ENCODE peak calls at places on chromosomes 13 and 19, in ten cellular contexts. H is thoracic aorta, I is HCT116, C is fibroblast of lung, E is trophoblast cell, Z is lower lobe of right lung, S is adrenal gland, D is GM23338, Q is sigmoid colon, F is IMR-90. R is an unnamed sample.
A peak's percentile ranks its signal among the peaks of the same experiment; 100 is the strongest.

GRCh38 chr19:40284501-40285352 is at the start of gene AKT2:
- DNase-seq in F (peak; percentile 47), S (no peak), H (no peak), Q (peak; percentile 85), C (peak; percentile 62), I (no peak), E (no peak), Z (no peak), D (peak; percentile 88), R (peak; percentile 77)

GRCh38 chr13:29832899-29833298 is 17.5 kb downstream of the UBL3 start:
- DNase-seq in H (no peak), D (no peak), C (no peak), E (no peak), Z (no peak), S (no peak), F (no peak), Q (no peak), I (no peak), R (no peak)

GRCh38 chr19:22532388-22533310 is 101.5 kb upstream of the ZNF492 start:
- DNase-seq in F (no peak), Z (peak; percentile 68), H (peak; percentile 86), S (no peak), I (no peak), E (peak; percentile 49), Q (peak; percentile 97), C (no peak), D (no peak), R (peak; percentile 96)

GRCh38 chr13:21822029-21822428 is 151.2 kb downstream of the FGF9 start:
- DNase-seq in C (no peak), S (no peak), Z (no peak), H (no peak), F (no peak), E (no peak), D (no peak), Q (no peak), I (no peak), R (no peak)

GRCh38 chr13:114148521-114148855 is 16.1 kb upstream of the RASA3 start:
- DNase-seq in F (no peak), S (no peak), Q (no peak), E (no peak), I (no peak), Z (peak; percentile 45), D (no peak), H (no peak), C (no peak), R (no peak)

GRCh38 chr19:8501968-8502367 is 472 bp downstream of the PRAM1 start:
- DNase-seq in C (no peak), S (no peak), Q (no peak), Z (no peak), H (no peak), I (no peak), D (no peak), F (no peak), E (no peak), R (no peak)

GRCh38 chr19:13600802-13601201 is 94.5 kb upstream of the CACNA1A start:
- DNase-seq in S (no peak), E (no peak), D (no peak), Z (no peak), H (no peak), Q (no peak), C (no peak), I (no peak), F (no peak), R (no peak)

GRCh38 chr13:19910336-19911072 is 47.1 kb upstream of the ZMYM5 start:
- DNase-seq in D (no peak), S (no peak), Q (no peak), Z (no peak), E (no peak), I (peak; percentile 43), C (peak; percentile 82), H (no peak), F (peak; percentile 49), R (no peak)

GRCh38 chr13:78881746-78882145 is 222.8 kb upstream of the OBI1 start:
- DNase-seq in H (no peak), E (no peak), F (no peak), D (no peak), S (no peak), I (no peak), C (no peak), Z (no peak), Q (no peak), R (peak; percentile 33)

GRCh38 chr19:5680083-5680436 is 256 bp downstream of the MICOS13 start:
- DNase-seq in I (no peak), D (peak; percentile 61), F (peak; percentile 21), S (peak; percentile 49), Z (peak; percentile 68), H (no peak), E (no peak), Q (peak; percentile 79), C (no peak), R (no peak)

DNA sequence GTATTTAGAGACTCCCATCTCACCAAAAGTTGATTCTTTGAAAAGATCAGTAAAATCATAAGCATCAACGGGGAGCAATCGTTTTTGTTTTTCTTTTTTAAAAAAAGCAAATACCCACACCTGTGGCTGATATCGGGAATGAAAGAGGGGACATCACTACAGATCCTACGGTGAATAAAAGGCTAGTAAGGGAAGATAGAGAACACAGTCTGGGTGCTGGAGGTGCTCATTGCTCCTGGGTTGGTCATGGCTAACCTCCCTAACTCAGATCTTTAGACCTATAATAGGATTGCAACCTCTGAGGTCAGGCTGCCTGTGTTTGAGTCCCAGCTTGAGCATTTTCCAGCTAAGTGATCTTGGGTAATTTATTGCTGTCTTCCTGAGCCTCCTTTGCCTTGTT is 1.1 kb downstream of the EHD2 start:
- DNase-seq in E (no peak), D (no peak), I (no peak), H (no peak), Q (no peak), Z (no peak), S (no peak), C (no peak), F (no peak), R (no peak)
- H3K4me3 ChIP-seq in E (no peak overlapping the region), D (peak overlapping the region; percentile 60), I (peak overlapping the region; percentile 74), H (peak overlapping the region; percentile 95), Q (peak overlapping the region; percentile 94), Z (peak overlapping the region; percentile 66), S (peak overlapping the region; percentile 75), C (peak overlapping the region; percentile 92), F (peak overlapping the region; percentile 90), R (peak overlapping the region; percentile 68)

GRCh38 chr13:41001695-41002094 is 17.4 kb downstream of the ELF1 start:
- DNase-seq in H (no peak), S (no peak), C (no peak), F (no peak), Q (no peak), E (no peak), Z (no peak), I (no peak), D (no peak), R (no peak)
- H3K27ac ChIP-seq in H (no peak overlapping the region), S (no peak overlapping the region), C (no peak overlapping the region), F (no peak overlapping the region), Q (no peak overlapping the region), E (no peak overlapping the region), Z (no peak overlapping the region), I (no peak overlapping the region), D (no peak overlapping the region), R (peak overlapping the region; percentile 60)

DNA sequence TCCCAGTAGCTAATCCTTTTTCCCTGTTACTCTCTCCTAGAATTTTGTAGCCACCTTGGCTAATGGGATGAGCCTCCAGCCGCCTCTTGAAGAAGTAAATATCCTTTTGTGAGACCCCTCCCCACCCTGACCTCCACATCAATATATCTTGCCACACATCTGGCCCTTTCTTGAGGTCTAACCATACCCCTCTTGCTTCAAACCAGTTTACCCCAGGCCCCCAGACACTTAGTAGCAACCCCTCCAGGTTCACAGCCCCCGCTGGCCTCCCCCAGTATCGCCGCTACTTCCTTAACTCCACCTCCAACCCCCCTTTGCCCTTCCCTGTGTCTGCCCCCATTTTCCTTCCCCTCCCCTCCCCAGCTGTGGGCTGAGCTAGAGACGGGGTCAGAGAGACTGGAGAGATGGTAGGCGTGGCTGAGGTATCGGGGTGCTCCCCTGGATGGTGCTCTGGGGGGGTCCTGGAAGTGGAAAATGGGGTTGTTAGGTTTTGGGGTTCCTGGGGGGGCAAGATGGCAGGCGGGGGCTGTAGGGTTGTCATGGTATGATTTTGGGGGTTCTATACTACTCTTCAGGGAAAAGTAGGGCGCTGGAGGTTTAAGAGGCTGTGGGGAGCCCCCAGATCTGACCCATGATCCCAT is 2.9 kb downstream of the PRMT1 start:
- DNase-seq in Z (no peak), C (no peak), F (no peak), Q (no peak), S (peak; percentile 27), D (peak; percentile 47), I (no peak), E (no peak), H (no peak), R (no peak)
- H3K4me3 ChIP-seq in Z (peak overlapping the region; percentile 35), C (no peak overlapping the region), F (no peak overlapping the region), Q (no peak overlapping the region), S (no peak overlapping the region), D (peak overlapping the region; percentile 95), I (no peak overlapping the region), E (no peak overlapping the region), H (peak overlapping the region; percentile 59), R (no peak overlapping the region)

DNA sequence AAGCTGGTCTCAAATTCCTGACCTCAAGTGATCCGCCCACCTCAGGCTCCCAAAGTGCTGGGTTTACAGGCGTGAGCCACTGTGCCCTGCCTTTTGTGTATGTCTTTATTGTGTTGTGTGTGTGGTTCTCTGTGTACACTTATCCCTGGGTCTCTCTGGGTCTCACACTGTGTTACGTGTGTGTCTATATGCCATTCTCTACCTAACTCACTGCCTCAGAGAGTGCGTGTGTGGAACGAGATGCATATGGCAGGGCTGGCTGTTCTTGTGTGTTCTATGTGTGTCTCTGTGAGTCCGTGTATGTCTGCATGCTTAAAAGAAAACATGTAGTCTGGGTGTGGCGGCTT is 10.5 kb downstream of the FOXA3 start:
- DNase-seq in Z (no peak), E (no peak), C (no peak), H (no peak), D (no peak), S (no peak), F (no peak), I (no peak), Q (no peak), R (no peak)
- H3K27ac ChIP-seq in Z (no peak overlapping the region), E (no peak overlapping the region), C (no peak overlapping the region), H (no peak overlapping the region), D (no peak overlapping the region), S (no peak overlapping the region), F (no peak overlapping the region), I (no peak overlapping the region), Q (no peak overlapping the region), R (no peak overlapping the region)

GRCh38 chr13:94056362-94056990 is 423.0 kb downstream of the DCT start:
- DNase-seq in S (no peak), D (no peak), Q (no peak), Z (no peak), F (peak; percentile 16), E (no peak), H (no peak), I (no peak), C (peak; percentile 70), R (no peak)
- H3K4me3 ChIP-seq in S (no peak overlapping the region), D (no peak overlapping the region), Q (no peak overlapping the region), Z (no peak overlapping the region), F (no peak overlapping the region), E (no peak overlapping the region), H (no peak overlapping the region), I (no peak overlapping the region), C (no peak overlapping the region), R (no peak overlapping the region)

R was measured in testis.